ENCODE peak calls at places on chromosomes 4 and X, in four cellular contexts. B is GM23248, S is PC-3, P is hepatocyte. X is an unnamed sample. For H3K4me1, the result is how much of the 10 kb centered on the place peaks cover.

GRCh38 chrX:154734101-154734781 is 16.6 kb downstream of the GAB3 start:
- DNase-seq in B (peak), S (peak), P (no peak), X (no peak)

GRCh38 chrX:94057385-94057784 is 383.4 kb downstream of the FAM133A start:
- DNase-seq in B (peak), S (peak), P (no peak), X (no peak)

GRCh38 chrX:40855411-40855810 is 120.1 kb upstream of the MED14 start:
- DNase-seq in B (peak), S (peak), P (no peak), X (no peak)

GRCh38 chr4:181661090-181661489 is 582.1 kb upstream of the TENM3 start:
- DNase-seq in B (peak), S (no peak), P (no peak), X (no peak)

GRCh38 chrX:40644821-40645358 is 2.5 kb downstream of the CXorf38 start:
- DNase-seq in B (peak), S (peak), P (peak), X (no peak)

GRCh38 chr4:30600246-30600645 is 119.9 kb upstream of the PCDH7 start:
- DNase-seq in B (peak), S (peak), P (no peak), X (peak)

GRCh38 chrX:136752796-136753195 is 27.9 kb downstream of the ARHGEF6 start:
- DNase-seq in B (peak), S (peak), P (no peak), X (no peak)

GRCh38 chr4:136424052-136424451 is 1108.2 kb downstream of the PCDH18 start:
- DNase-seq in B (no peak), S (no peak), P (no peak), X (peak)

GRCh38 chr4:188778880-188779279 is 639.6 kb downstream of the TRIML1 start:
- DNase-seq in B (peak), S (no peak), P (no peak), X (no peak)

GRCh38 chrX:72094894-72095293 is 36.8 kb downstream of the RTL5 start:
- DNase-seq in B (no peak), S (no peak), P (peak), X (peak)

GRCh38 chr4:13656569-13656988 is 29.1 kb upstream of the BOD1L1 start:
- DNase-seq in B (peak), S (peak), P (peak), X (peak)

GRCh38 chr4:38495481-38495880 is 168.5 kb upstream of the KLF3 start:
- DNase-seq in B (no peak), S (no peak), P (no peak), X (peak)

GRCh38 chr4:3819210-3819919 is 53.2 kb downstream of the ADRA2C start:
- DNase-seq in B (no peak), S (no peak), P (peak), X (no peak)

GRCh38 chrX:135273162-135273561 is 21.3 kb downstream of the ETDA start:
- DNase-seq in B (no peak), S (no peak), P (no peak), X (peak)

GRCh38 chrX:103789004-103789403 is 12.4 kb downstream of the PLP1 start:
- DNase-seq in B (no peak), S (no peak), P (no peak), X (no peak)

GRCh38 chrX:24877854-24878650 is 137.7 kb downstream of the ARX start:
- DNase-seq in B (no peak), S (peak), P (peak), X (no peak)

GRCh38 chr4:16443504-16444088 is 217.3 kb upstream of the TAPT1 start:
- DNase-seq in B (peak), S (peak), P (peak), X (peak)

GRCh38 chrX:48573690-48574269 is 504 bp upstream of the RBM3 start:
- DNase-seq in B (no peak), S (no peak), P (peak), X (no peak)

GRCh38 chrX:44227981-44228380 is 115.5 kb downstream of the EFHC2 start:
- DNase-seq in B (peak), S (no peak), P (peak), X (no peak)

GRCh38 chr4:148126825-148127224 is 315.4 kb downstream of the NR3C2 start:
- DNase-seq in B (peak), S (no peak), P (no peak), X (no peak)

GRCh38 chrX:3351287-3351686 is 4.8 kb upstream of the MXRA5 start:
- DNase-seq in B (no peak), S (no peak), P (no peak), X (no peak)

GRCh38 chrX:103254921-103255455 is at the start of gene TCEAL8:
- DNase-seq in B (peak), S (peak), P (peak), X (peak)

GRCh38 chr4:23717528-23718248 is 172.2 kb downstream of the PPARGC1A start:
- DNase-seq in B (peak), S (peak), P (peak), X (no peak)

GRCh38 chr4:1404573-1405248 is 1.5 kb downstream of the NKX1-1 start:
- DNase-seq in B (no peak), S (no peak), P (no peak), X (no peak)
- TF ChIP-seq EZH2 in B (peak), S (no peak), P (peak), X (no peak)

GRCh38 chr4:7418131-7418943 is 16.4 kb downstream of the PSAPL1 start:
- DNase-seq in B (no peak), S (no peak), P (no peak), X (no peak)
- H3K4me1 ChIP-seq in B (under half), S (under half), P (under half), X (under half)

GRCh38 chr4:152257601-152258066 is 278.3 kb downstream of the FBXW7 start:
- DNase-seq in B (peak), S (peak), P (no peak), X (peak)
- H3K4me2 ChIP-seq in B (no peak), S (peak), P (no peak), X (no peak)

GRCh38 chrX:16986169-16986568 is 39.7 kb downstream of the REPS2 start:
- DNase-seq in B (no peak), S (no peak), P (no peak), X (no peak)
- TF ChIP-seq EZH2 in B (no peak), S (no peak), P (no peak), X (no peak)

X was measured in neural progenitor cell.